ENCODE peak calls at places on chromosomes 1 and 21, in five cellular contexts. E is trophoblast cell, F is H9, Q is H1, K is mesenchymal stem cell. Z is an unnamed sample.

GRCh38 chr1:41578712-41579335 is 94.3 kb upstream of the EDN2 start:
- DNase-seq in E (peak; percentile 49), F (peak; percentile 42), Q (no peak), K (peak; percentile 43), Z (no peak)

GRCh38 chr1:42557230-42557851 is 94.3 kb downstream of the CCDC30 start:
- DNase-seq in E (no peak), F (no peak), Q (no peak), K (no peak), Z (no peak)

GRCh38 chr1:49226758-49227157 is 450.1 kb upstream of the BEND5 start:
- DNase-seq in E (no peak), F (no peak), Q (no peak), K (no peak), Z (no peak)

GRCh38 chr1:241825581-241825980 is 22.4 kb upstream of the EXO1 start:
- DNase-seq in E (no peak), F (no peak), Q (no peak), K (peak; percentile 41), Z (no peak)

GRCh38 chr1:27356277-27356627 is 10.5 kb downstream of the MAP3K6 start:
- DNase-seq in E (no peak), F (no peak), Q (no peak), K (no peak), Z (no peak)

GRCh38 chr1:53089478-53090226 is 27.6 kb downstream of the PODN start:
- DNase-seq in E (no peak), F (no peak), Q (no peak), K (peak; percentile 39), Z (no peak)

GRCh38 chr1:202710070-202711025 is at the start of gene SYT2:
- DNase-seq in E (no peak), F (peak; percentile 70), Q (peak; percentile 81), K (peak; percentile 31), Z (peak; percentile 39)

GRCh38 chr1:94922756-94923465 is 4.0 kb downstream of the CNN3 start:
- DNase-seq in E (peak; percentile 12), F (no peak), Q (no peak), K (peak; percentile 56), Z (no peak)

GRCh38 chr21:35753308-35753707 is 307.0 kb downstream of the SETD4 start:
- DNase-seq in E (no peak), F (no peak), Q (no peak), K (no peak), Z (no peak)

GRCh38 chr1:162878000-162878596 is 17.1 kb upstream of the CCDC190 start:
- DNase-seq in E (peak; percentile 70), F (peak; percentile 74), Q (peak; percentile 87), K (peak; percentile 74), Z (peak; percentile 72)

GRCh38 chr1:200206340-200206739 is 178.8 kb downstream of the NR5A2 start:
- DNase-seq in E (no peak), F (no peak), Q (no peak), K (peak; percentile 30), Z (no peak)

GRCh38 chr1:184861755-184862336 is 107.2 kb upstream of the EDEM3 start:
- DNase-seq in E (no peak), F (no peak), Q (no peak), K (no peak), Z (no peak)

GRCh38 chr21:33101300-33102005 is 31.5 kb downstream of the OLIG1 start:
- DNase-seq in E (peak; percentile 10), F (peak; percentile 46), Q (no peak), K (no peak), Z (no peak)

GRCh38 chr1:116376734-116377096 is 3.7 kb downstream of the ATP1A1 start:
- DNase-seq in E (no peak), F (no peak), Q (no peak), K (peak; percentile 11), Z (no peak)

GRCh38 chr21:32131960-32132359 is 146.9 kb downstream of the MIS18A start:
- DNase-seq in E (no peak), F (peak; percentile 20), Q (peak; percentile 22), K (peak; percentile 25), Z (no peak)

GRCh38 chr1:179126338-179127060 is 44.6 kb downstream of the TOR3A start:
- DNase-seq in E (no peak), F (no peak), Q (no peak), K (no peak), Z (no peak)

GRCh38 chr21:45412491-45412890 is 7.5 kb downstream of the COL18A1 start:
- DNase-seq in E (no peak), F (no peak), Q (no peak), K (no peak), Z (no peak)

GRCh38 chr1:208069317-208069716 is 158.4 kb upstream of the CD34 start:
- DNase-seq in E (no peak), F (no peak), Q (no peak), K (no peak), Z (no peak)

GRCh38 chr1:172647110-172647564 is 11.8 kb upstream of the FASLG start:
- DNase-seq in E (no peak), F (no peak), Q (no peak), K (no peak), Z (no peak)

GRCh38 chr1:77976433-77977076 is 2.3 kb downstream of the FUBP1 start:
- DNase-seq in E (peak; percentile 20), F (no peak), Q (no peak), K (peak; percentile 18), Z (no peak)

GRCh38 chr1:88560614-88561013 is 123.5 kb upstream of the PKN2 start:
- DNase-seq in E (no peak), F (no peak), Q (no peak), K (no peak), Z (no peak)

GRCh38 chr1:183331095-183331742 is 87.0 kb downstream of the NMNAT2 start:
- DNase-seq in E (peak; percentile 47), F (peak; percentile 62), Q (peak; percentile 66), K (no peak), Z (peak; percentile 26)

GRCh38 chr1:55512467-55512866 is 297.3 kb upstream of the USP24 start:
- DNase-seq in E (no peak), F (no peak), Q (no peak), K (no peak), Z (no peak)

GRCh38 chr1:51422367-51423097 is 92.2 kb upstream of the TTC39A start:
- DNase-seq in E (no peak), F (no peak), Q (no peak), K (no peak), Z (no peak)

GRCh38 chr1:243848165-243849088 is 1.6 kb downstream of the AKT3 start:
- DNase-seq in E (no peak), F (no peak), Q (no peak), K (no peak), Z (no peak)

GRCh38 chr1:207815913-207816312 is 64.1 kb downstream of the CD46 start:
- DNase-seq in E (no peak), F (no peak), Q (no peak), K (peak; percentile 63), Z (no peak)

GRCh38 chr1:94579876-94580294 is 38.3 kb upstream of the F3 start:
- DNase-seq in E (peak; percentile 97), F (peak; percentile 69), Q (no peak), K (peak; percentile 94), Z (no peak)

GRCh38 chr1:85612704-85613361 is 32.3 kb downstream of the CCN1 start:
- DNase-seq in E (peak; percentile 92), F (peak; percentile 47), Q (no peak), K (peak; percentile 83), Z (no peak)

GRCh38 chr1:51316113-51316763 is 14.1 kb downstream of the TTC39A start:
- DNase-seq in E (no peak), F (no peak), Q (no peak), K (no peak), Z (no peak)

GRCh38 chr1:156435551-156436318 is 64.8 kb downstream of the MEF2D start:
- DNase-seq in E (peak; percentile 31), F (no peak), Q (no peak), K (no peak), Z (no peak)

GRCh38 chr1:147620543-147620942 is 49.8 kb downstream of the ACP6 start:
- DNase-seq in E (no peak), F (no peak), Q (no peak), K (no peak), Z (no peak)

GRCh38 chr1:166166701-166167394 is at the start of gene FAM78B:
- DNase-seq in E (peak; percentile 3), F (peak; percentile 81), Q (peak; percentile 77), K (peak; percentile 2), Z (peak; percentile 51)

GRCh38 chr1:166167395-166167922 is 658 bp upstream of the FAM78B start:
- DNase-seq in E (no peak), F (no peak), Q (no peak), K (no peak), Z (no peak)

GRCh38 chr1:166170075-166170474 is 3.3 kb upstream of the FAM78B start:
- DNase-seq in E (no peak), F (no peak), Q (no peak), K (no peak), Z (no peak)

GRCh38 chr1:166170726-166171125 is 3.9 kb upstream of the FAM78B start:
- DNase-seq in E (no peak), F (no peak), Q (no peak), K (no peak), Z (no peak)

DNA sequence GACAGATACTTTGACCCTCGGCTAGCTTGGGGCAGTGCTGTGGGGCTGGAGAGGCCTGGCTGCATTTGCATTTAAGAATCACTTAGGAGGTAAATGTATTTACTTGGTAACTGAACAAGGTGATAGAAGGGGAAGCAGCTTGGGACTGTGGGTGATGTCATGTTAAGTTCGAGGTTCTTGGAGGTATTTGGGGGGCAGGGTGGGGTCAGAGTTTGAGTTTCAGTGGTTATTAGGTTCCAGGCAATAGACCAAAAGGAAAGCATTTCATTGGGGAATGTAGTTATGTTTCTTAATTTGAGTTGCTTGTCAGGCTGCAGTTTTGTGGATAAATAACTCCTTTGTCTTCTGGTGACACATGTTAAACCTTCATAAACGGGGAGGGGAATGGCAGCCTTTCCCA is 2.4 kb upstream of the FAM78B start:
- DNase-seq in E (no peak), F (no peak), Q (no peak), K (no peak), Z (no peak)
- H2BK12ac ChIP-seq in E (no peak overlapping the region), F (no peak overlapping the region), Q (no peak overlapping the region), K (no peak overlapping the region), Z (no peak overlapping the region)

DNA sequence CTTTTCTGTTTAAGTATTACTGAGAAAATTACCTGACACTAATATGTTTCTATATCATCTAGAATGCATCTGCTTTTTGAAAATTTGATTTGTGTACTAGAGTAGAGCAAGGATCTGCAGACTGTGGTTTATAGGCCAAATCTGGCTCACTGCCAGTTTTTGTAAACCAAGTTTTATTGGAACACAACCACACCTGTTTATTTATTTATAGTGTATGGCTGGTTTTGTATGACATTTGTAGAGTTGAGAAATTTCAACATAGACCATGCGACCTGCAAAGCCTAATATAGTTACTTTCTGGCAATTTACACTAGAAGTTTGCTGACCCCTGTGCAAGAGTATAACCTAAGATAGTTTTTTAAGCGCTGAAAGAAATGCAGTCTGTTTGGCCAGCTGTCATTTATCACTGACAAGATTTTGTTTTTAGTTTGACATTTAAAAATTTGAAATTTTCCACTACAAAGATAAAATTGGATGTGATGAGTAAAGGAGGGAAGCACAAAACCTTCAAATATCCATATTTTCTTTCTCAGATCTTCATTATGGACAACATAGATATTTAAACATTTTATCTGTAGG is 36.1 kb upstream of the CACYBP start:
- DNase-seq in E (no peak), F (no peak), Q (no peak), K (no peak), Z (no peak)
- H2BK12ac ChIP-seq in E (no peak overlapping the region), F (no peak overlapping the region), Q (no peak overlapping the region), K (no peak overlapping the region), Z (no peak overlapping the region)

GRCh38 chr21:41951876-41952567 is 1.8 kb downstream of the C2CD2 start:
- DNase-seq in E (no peak), F (no peak), Q (no peak), K (no peak), Z (no peak)
- H2BK12ac ChIP-seq in E (no peak overlapping the region), F (no peak overlapping the region), Q (no peak overlapping the region), K (no peak overlapping the region), Z (no peak overlapping the region)

GRCh38 chr1:9350960-9351359 is 58.3 kb downstream of the SPSB1 start:
- DNase-seq in E (no peak), F (no peak), Q (no peak), K (no peak), Z (no peak)
- H2BK12ac ChIP-seq in E (no peak overlapping the region), F (no peak overlapping the region), Q (no peak overlapping the region), K (peak overlapping the region; percentile 29), Z (no peak overlapping the region)

Z was measured in neuronal stem cell.